ENCODE peak calls at places on chromosomes 13 and 19, in five cellular contexts. One of them, this sample, is unnamed.

GRCh38 chr19:50702870-50703829 is 16.5 kb downstream of the SHANK1 start:
- DNase-seq in NCI-H774: no peak
- DNase-seq in NCI-H2081: no peak
- DNase-seq in NCI-H1417 treated with DMSO at 0.1 percent for 48 hours: no peak
- DNase-seq in LoVo: no peak
- DNase-seq in this sample: peak

GRCh38 chr13:31174018-31174417 is 12.3 kb upstream of the HSPH1 start:
- DNase-seq in NCI-H774: no peak
- DNase-seq in NCI-H2081: no peak
- DNase-seq in NCI-H1417 treated with DMSO at 0.1 percent for 48 hours: no peak
- DNase-seq in LoVo: no peak
- DNase-seq in this sample: no peak

GRCh38 chr13:99431927-99432636 is 69.2 kb upstream of the TM9SF2 start:
- DNase-seq in NCI-H774: no peak
- DNase-seq in NCI-H2081: no peak
- DNase-seq in NCI-H1417 treated with DMSO at 0.1 percent for 48 hours: no peak
- DNase-seq in LoVo: no peak
- DNase-seq in this sample: no peak

GRCh38 chr19:15463865-15464371 is 426 bp downstream of the RASAL3 start:
- DNase-seq in NCI-H774: no peak
- DNase-seq in NCI-H2081: no peak
- DNase-seq in NCI-H1417 treated with DMSO at 0.1 percent for 48 hours: no peak
- DNase-seq in LoVo: no peak
- DNase-seq in this sample: peak

GRCh38 chr13:49701481-49701880 is 10.2 kb upstream of the EBPL start:
- DNase-seq in NCI-H774: no peak
- DNase-seq in NCI-H2081: no peak
- DNase-seq in NCI-H1417 treated with DMSO at 0.1 percent for 48 hours: no peak
- DNase-seq in LoVo: no peak
- DNase-seq in this sample: no peak

GRCh38 chr13:32811297-32811800 is 204.9 kb upstream of the KL start:
- DNase-seq in NCI-H774: no peak
- DNase-seq in NCI-H2081: no peak
- DNase-seq in NCI-H1417 treated with DMSO at 0.1 percent for 48 hours: no peak
- DNase-seq in LoVo: no peak
- DNase-seq in this sample: no peak

GRCh38 chr13:73677041-73677589 is 457.1 kb downstream of the KLF12 start:
- DNase-seq in NCI-H774: no peak
- DNase-seq in NCI-H2081: no peak
- DNase-seq in NCI-H1417 treated with DMSO at 0.1 percent for 48 hours: no peak
- DNase-seq in LoVo: peak
- DNase-seq in this sample: no peak

GRCh38 chr13:74288361-74288911 is 154.2 kb upstream of the KLF12 start:
- DNase-seq in NCI-H774: peak
- DNase-seq in NCI-H2081: peak
- DNase-seq in NCI-H1417 treated with DMSO at 0.1 percent for 48 hours: peak
- DNase-seq in LoVo: peak
- DNase-seq in this sample: no peak

GRCh38 chr13:104750377-104750776 is 1684.2 kb upstream of the SLC10A2 start:
- DNase-seq in NCI-H774: no peak
- DNase-seq in NCI-H2081: no peak
- DNase-seq in NCI-H1417 treated with DMSO at 0.1 percent for 48 hours: no peak
- DNase-seq in LoVo: no peak
- DNase-seq in this sample: no peak

GRCh38 chr13:96091164-96091931 is 1.4 kb downstream of the HS6ST3 start:
- DNase-seq in NCI-H774: no peak
- DNase-seq in NCI-H2081: no peak
- DNase-seq in NCI-H1417 treated with DMSO at 0.1 percent for 48 hours: no peak
- DNase-seq in LoVo: no peak
- DNase-seq in this sample: no peak

GRCh38 chr19:42279148-42279901 is 10.3 kb downstream of the CIC start:
- DNase-seq in NCI-H774: no peak
- DNase-seq in NCI-H2081: no peak
- DNase-seq in NCI-H1417 treated with DMSO at 0.1 percent for 48 hours: no peak
- DNase-seq in LoVo: no peak
- DNase-seq in this sample: no peak

GRCh38 chr19:49850487-49851342 is at the start of gene PTOV1:
- DNase-seq in NCI-H774: peak
- DNase-seq in NCI-H2081: peak
- DNase-seq in NCI-H1417 treated with DMSO at 0.1 percent for 48 hours: peak
- DNase-seq in LoVo: peak
- DNase-seq in this sample: peak

GRCh38 chr19:7196721-7197168 is 97.5 kb downstream of the INSR start:
- DNase-seq in NCI-H774: no peak
- DNase-seq in NCI-H2081: no peak
- DNase-seq in NCI-H1417 treated with DMSO at 0.1 percent for 48 hours: no peak
- DNase-seq in LoVo: no peak
- DNase-seq in this sample: no peak

GRCh38 chr13:75694742-75695141 is 58.6 kb downstream of the LMO7 start:
- DNase-seq in NCI-H774: no peak
- DNase-seq in NCI-H2081: no peak
- DNase-seq in NCI-H1417 treated with DMSO at 0.1 percent for 48 hours: no peak
- DNase-seq in LoVo: peak
- DNase-seq in this sample: no peak

GRCh38 chr19:48023011-48023410 is 20.9 kb downstream of the CABP5 start:
- DNase-seq in NCI-H774: no peak
- DNase-seq in NCI-H2081: no peak
- DNase-seq in NCI-H1417 treated with DMSO at 0.1 percent for 48 hours: no peak
- DNase-seq in LoVo: no peak
- DNase-seq in this sample: no peak

GRCh38 chr13:74695021-74695800 is 561.0 kb upstream of the KLF12 start:
- DNase-seq in NCI-H774: no peak
- DNase-seq in NCI-H2081: no peak
- DNase-seq in NCI-H1417 treated with DMSO at 0.1 percent for 48 hours: no peak
- DNase-seq in LoVo: no peak
- DNase-seq in this sample: no peak

GRCh38 chr19:3027292-3027691 is 1.8 kb downstream of the TLE2 start:
- DNase-seq in NCI-H774: no peak
- DNase-seq in NCI-H2081: no peak
- DNase-seq in NCI-H1417 treated with DMSO at 0.1 percent for 48 hours: no peak
- DNase-seq in LoVo: no peak
- DNase-seq in this sample: no peak

GRCh38 chr19:58170860-58171259 is 12.0 kb upstream of the ZNF274 start:
- DNase-seq in NCI-H774: no peak
- DNase-seq in NCI-H2081: no peak
- DNase-seq in NCI-H1417 treated with DMSO at 0.1 percent for 48 hours: no peak
- DNase-seq in LoVo: no peak
- DNase-seq in this sample: no peak

This sample was measured in CMK.